ENCODE peak calls at places on chromosomes 13 and 19, in nine cellular contexts. G is GM12865; R is anterior cingulate cortex; B is stimulated activated CD4-positive, alpha-beta T cell treated with anti-CD3 and anti-CD28 coated beads, Interleukin-12 subunit alpha, Interleukin-12 subunit beta, amount 100 ng/mL, for 48 hours; D is caudate nucleus; S is hepatic stellate cell; P is substantia nigra; Z is DMS 273 treated with DMSO at 0.1 percent for 48 hours; J is Kasumi-1. Q is an unnamed sample.

GRCh38 chr13:49869514-49869913 is 66.6 kb downstream of the SPRYD7 start:
- DNase-seq in G (no peak), R (no peak), B (no peak), D (no peak), S (peak; percentile 27), P (no peak), Z (no peak), J (peak; percentile 8), Q (peak; percentile 43)

GRCh38 chr13:60448907-60449510 is 52.0 kb downstream of the TDRD3 start:
- DNase-seq in G (peak; percentile 53), R (no peak), B (no peak), D (no peak), S (peak; percentile 19), P (no peak), Z (no peak), J (peak; percentile 53), Q (peak; percentile 24)

GRCh38 chr13:30338331-30338851 is 31.0 kb upstream of the KATNAL1 start:
- DNase-seq in G (no peak), R (no peak), B (no peak), D (no peak), S (no peak), P (no peak), Z (no peak), J (no peak), Q (no peak)

GRCh38 chr19:46890423-46891170 is 29.8 kb downstream of the ARHGAP35 start:
- DNase-seq in G (no peak), R (no peak), B (no peak), D (no peak), S (peak; percentile 64), P (no peak), Z (no peak), J (no peak), Q (no peak)

GRCh38 chr13:110334841-110335490 is 27.9 kb downstream of the COL4A2 start:
- DNase-seq in G (no peak), R (no peak), B (no peak), D (no peak), S (no peak), P (no peak), Z (no peak), J (no peak), Q (no peak)

GRCh38 chr19:46542428-46543230 is 47.0 kb upstream of the PNMA8B start:
- DNase-seq in G (peak; percentile 85), R (peak; percentile 64), B (peak; percentile 60), D (peak; percentile 69), S (peak; percentile 55), P (peak; percentile 91), Z (peak; percentile 78), J (peak; percentile 83), Q (peak; percentile 77)

GRCh38 chr13:65095118-65095517 is 2135.0 kb downstream of the PCDH9 start:
- DNase-seq in G (no peak), R (no peak), B (no peak), D (no peak), S (no peak), P (no peak), Z (no peak), J (no peak), Q (peak; percentile 43)

GRCh38 chr13:59088716-59089115 is 1075.0 kb downstream of the DIAPH3 start:
- DNase-seq in G (no peak), R (no peak), B (no peak), D (no peak), S (peak; percentile 2), P (no peak), Z (no peak), J (no peak), Q (no peak)

GRCh38 chr13:26486550-26486949 is 70.9 kb upstream of the WASF3 start:
- DNase-seq in G (no peak), R (no peak), B (no peak), D (no peak), S (no peak), P (no peak), Z (no peak), J (no peak), Q (no peak)

GRCh38 chr19:46902402-46902766 is 41.6 kb downstream of the ARHGAP35 start:
- DNase-seq in G (no peak), R (no peak), B (no peak), D (no peak), S (no peak), P (no peak), Z (peak; percentile 15), J (no peak), Q (no peak)

GRCh38 chr13:53200498-53201453 is 172.2 kb downstream of the OLFM4 start:
- DNase-seq in G (no peak), R (no peak), B (no peak), D (no peak), S (peak; percentile 11), P (peak; percentile 20), Z (no peak), J (no peak), Q (peak; percentile 44)

GRCh38 chr13:25180795-25181537 is 8.9 kb upstream of the AMER2 start:
- DNase-seq in G (peak; percentile 88), R (no peak), B (no peak), D (no peak), S (no peak), P (no peak), Z (peak; percentile 43), J (no peak), Q (no peak)

GRCh38 chr13:49214917-49215376 is 5.2 kb upstream of the MLNR start:
- DNase-seq in G (peak; percentile 71), R (no peak), B (no peak), D (no peak), S (no peak), P (no peak), Z (no peak), J (peak; percentile 99), Q (no peak)

GRCh38 chr13:23321534-23322241 is 111.8 kb downstream of the SACS start:
- DNase-seq in G (peak; percentile 54), R (no peak), B (no peak), D (no peak), S (peak; percentile 78), P (no peak), Z (no peak), J (no peak), Q (no peak)